ENCODE peak calls at places on chromosomes 13 and 19, in ten cellular contexts. K is HCT116, U is OCI-LY7, C is MM.1S, B is H9, I is A549, E is PC-3, S is HepG2, W is GM23338, O is IMR-90. M is an unnamed sample.

GRCh38 chr13:26601669-26602068 is 44.2 kb downstream of the WASF3 start:
- DNase-seq in W (no peak), O (peak; percentile 59), C (peak; percentile 59), K (no peak), U (peak; percentile 41), S (no peak), E (peak; percentile 52), B (no peak), I (no peak), M (no peak)

GRCh38 chr19:10646781-10647180 is 7.4 kb upstream of the ILF3 start:
- DNase-seq in I (no peak), B (no peak), K (no peak), U (no peak), S (no peak), E (no peak), O (no peak), C (no peak), W (no peak), M (no peak)

GRCh38 chr19:39465956-39466747 is 14.5 kb upstream of the TIMM50 start:
- DNase-seq in S (no peak), E (no peak), C (no peak), B (no peak), U (no peak), K (no peak), O (no peak), I (no peak), W (no peak), M (no peak)

GRCh38 chr19:11151181-11151580 is 4.4 kb downstream of the SPC24 start:
- DNase-seq in W (no peak), C (no peak), B (no peak), O (no peak), U (no peak), E (no peak), S (no peak), I (no peak), K (no peak), M (no peak)

GRCh38 chr19:46840157-46840942 is 10.3 kb downstream of the AP2S1 start:
- DNase-seq in C (peak; percentile 64), B (peak; percentile 78), W (peak; percentile 90), O (peak; percentile 70), E (peak; percentile 51), S (peak; percentile 63), I (no peak), K (no peak), U (peak; percentile 81), M (no peak)

GRCh38 chr13:24275041-24275440 is 34.3 kb upstream of the C1QTNF9 start:
- DNase-seq in O (no peak), B (no peak), S (no peak), C (no peak), W (no peak), U (no peak), E (no peak), K (no peak), I (no peak), M (no peak)

GRCh38 chr19:54728167-54728566 is 3.9 kb downstream of the KIR3DL3 start:
- DNase-seq in K (no peak), B (no peak), S (no peak), C (no peak), E (no peak), I (no peak), W (no peak), U (no peak), O (no peak), M (no peak)

GRCh38 chr19:49851456-49852259 is 699 bp downstream of the PTOV1 start:
- DNase-seq in C (peak; percentile 28), O (no peak), K (no peak), S (no peak), U (peak; percentile 62), I (no peak), E (peak; percentile 43), B (peak; percentile 82), W (peak; percentile 87), M (no peak)

GRCh38 chr13:45339867-45340266 is 1.1 kb downstream of the TPT1 start:
- DNase-seq in K (no peak), C (peak; percentile 28), W (no peak), O (no peak), S (no peak), B (no peak), E (no peak), U (no peak), I (no peak), M (no peak)

GRCh38 chr13:96984061-96984508 is 10.2 kb downstream of the OXGR1 start:
- DNase-seq in I (no peak), E (peak; percentile 69), S (no peak), C (peak; percentile 95), U (no peak), W (peak; percentile 69), B (peak; percentile 53), O (no peak), K (no peak), M (no peak)

GRCh38 chr19:3073931-3074595 is 11.8 kb upstream of the TLE5 start:
- DNase-seq in I (no peak), B (no peak), E (no peak), K (no peak), C (no peak), S (no peak), U (peak; percentile 42), W (peak; percentile 46), O (no peak), M (no peak)

GRCh38 chr19:57171551-57172081 is 4.3 kb upstream of the DUXA start:
- DNase-seq in O (peak; percentile 39), U (no peak), W (peak; percentile 72), S (peak; percentile 20), C (no peak), K (no peak), I (peak; percentile 13), E (peak; percentile 38), B (peak; percentile 75), M (no peak)

GRCh38 chr13:46641274-46642081 is 88.5 kb downstream of the LRCH1 start:
- DNase-seq in S (no peak), E (no peak), K (no peak), B (no peak), U (no peak), W (no peak), I (no peak), C (no peak), O (no peak), M (no peak)

GRCh38 chr13:35995136-35995535 is 136.0 kb downstream of the DCLK1 start:
- DNase-seq in E (no peak), O (no peak), I (no peak), B (no peak), K (no peak), U (no peak), W (no peak), C (no peak), S (no peak), M (no peak)

GRCh38 chr13:98416408-98416807 is 160.5 kb downstream of the STK24 start:
- DNase-seq in U (no peak), W (no peak), K (no peak), B (no peak), S (no peak), C (no peak), O (no peak), E (peak; percentile 92), I (no peak), M (no peak)

GRCh38 chr13:39417643-39418042 is 185.3 kb downstream of the LHFPL6 start:
- DNase-seq in K (no peak), S (no peak), O (peak; percentile 72), U (no peak), I (no peak), C (no peak), E (peak; percentile 48), W (peak; percentile 52), B (peak; percentile 49), M (no peak)

GRCh38 chr13:21595546-21595822 is 8.5 kb downstream of the MICU2 start:
- DNase-seq in C (no peak), E (no peak), I (no peak), B (no peak), S (no peak), U (no peak), K (no peak), O (no peak), W (no peak), M (no peak)
- H3K4me2 ChIP-seq in C (no peak overlapping the region), E (no peak overlapping the region), I (no peak overlapping the region), B (no peak overlapping the region), S (no peak overlapping the region), U (no peak overlapping the region), K (no peak overlapping the region), O (no peak overlapping the region), W (no peak overlapping the region), M (no peak overlapping the region)

DNA sequence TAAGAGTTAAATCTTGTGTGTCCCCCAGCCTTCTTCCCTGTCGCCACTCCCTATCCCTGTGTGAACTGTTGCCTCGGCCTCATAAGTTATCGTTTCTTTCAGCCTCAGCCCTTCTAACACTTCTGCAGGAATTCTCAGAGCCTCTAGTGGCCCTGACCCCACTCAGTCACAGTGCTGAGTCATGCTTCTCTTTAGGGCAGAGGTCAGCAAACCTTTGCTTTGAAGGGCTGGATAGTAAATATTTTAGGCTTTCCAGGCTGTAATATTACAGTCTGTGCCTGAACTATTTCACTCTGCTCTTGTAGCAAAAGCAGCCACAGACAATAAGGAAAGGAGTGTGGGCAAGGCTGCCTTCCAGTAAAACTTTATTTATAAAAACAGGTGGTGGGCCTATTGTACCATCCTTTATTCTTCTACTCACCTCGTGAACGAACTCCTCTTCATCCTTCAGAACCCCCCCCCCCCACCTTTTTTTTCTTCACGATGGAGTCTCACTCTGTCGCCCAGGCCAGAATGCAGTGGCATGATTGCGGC is 22.1 kb downstream of the MYO9B start:
- DNase-seq in I (no peak), K (no peak), U (no peak), O (peak; percentile 41), B (no peak), S (peak; percentile 86), E (peak; percentile 53), W (no peak), C (no peak), M (no peak)
- H3K27ac ChIP-seq in I (peak overlapping the region; percentile 78), K (peak overlapping the region; percentile 32), U (no peak overlapping the region), O (peak overlapping the region; percentile 50), B (no peak overlapping the region), S (peak overlapping the region; percentile 85), E (peak overlapping the region; percentile 19), W (peak overlapping the region; percentile 45), C (no peak overlapping the region), M (no peak overlapping the region)

DNA sequence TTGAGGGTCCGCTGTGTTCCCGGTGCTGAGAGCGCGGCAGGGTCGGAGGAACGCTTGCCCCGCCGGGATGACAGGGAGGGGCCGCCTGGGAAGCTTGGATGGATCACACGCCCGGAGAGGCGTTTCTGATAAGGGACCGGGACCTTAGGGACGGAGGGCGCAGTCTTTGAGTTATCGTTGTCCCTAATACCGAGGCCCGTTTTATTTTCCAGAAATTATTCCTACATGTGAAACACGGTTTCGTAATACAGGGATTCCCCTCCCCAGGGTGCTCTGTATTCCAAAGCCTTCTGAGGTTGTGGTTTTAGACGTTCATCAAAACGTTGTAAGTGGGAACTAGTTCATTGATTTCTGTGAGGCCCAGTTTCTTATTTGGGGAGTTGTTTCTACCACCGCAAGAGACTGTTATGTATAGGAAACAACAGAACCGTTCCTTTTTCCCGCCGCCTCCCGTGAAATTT is 744 bp downstream of the PDCD5 start:
- DNase-seq in E (peak; percentile 3), C (no peak), W (peak; percentile 53), K (no peak), I (peak; percentile 58), S (no peak), U (peak; percentile 7), B (peak; percentile 31), O (peak; percentile 66), M (peak; percentile 23)
- H3K4me2 ChIP-seq in E (peak overlapping the region; percentile 88), C (peak overlapping the region; percentile 62), W (peak overlapping the region; percentile 95), K (peak overlapping the region; percentile 95), I (peak overlapping the region; percentile 92), S (peak overlapping the region; percentile 84), U (peak overlapping the region; percentile 89), B (peak overlapping the region; percentile 85), O (peak overlapping the region; percentile 96), M (peak overlapping the region; percentile 76)

GRCh38 chr19:20367811-20368294 is 197.7 kb downstream of the ZNF737 start:
- DNase-seq in C (peak; percentile 60), K (no peak), B (peak; percentile 75), E (no peak), O (no peak), S (no peak), W (peak; percentile 75), U (peak; percentile 65), I (no peak), M (no peak)

GRCh38 chr19:20371911-20372310 is 193.7 kb downstream of the ZNF737 start:
- DNase-seq in O (no peak), E (no peak), U (no peak), C (no peak), I (no peak), B (no peak), S (no peak), K (no peak), W (peak; percentile 34), M (no peak)
- H3K27ac ChIP-seq in O (no peak overlapping the region), E (no peak overlapping the region), U (no peak overlapping the region), C (no peak overlapping the region), I (no peak overlapping the region), B (no peak overlapping the region), S (no peak overlapping the region), K (no peak overlapping the region), W (no peak overlapping the region), M (no peak overlapping the region)